ENCODE peak calls at places on chromosomes 4 and X, in six cellular contexts. One of them, this sample, is unnamed.

GRCh38 chrX:152901816-152902501 is 4.1 kb downstream of the ZNF185 start:
- DNase-seq in naive thymus-derived CD4-positive, alpha-beta T cell: no peak
- DNase-seq in ovary: no peak
- DNase-seq in mammary epithelial cell: no peak
- DNase-seq in H1: no peak
- DNase-seq in astrocyte of the cerebellum: no peak
- DNase-seq in this sample: no peak

GRCh38 chr4:26859762-26860156 is 882 bp upstream of the STIM2 start:
- DNase-seq in ovary: no peak
- DNase-seq in naive thymus-derived CD4-positive, alpha-beta T cell: no peak
- DNase-seq in astrocyte of the cerebellum: no peak
- DNase-seq in H1: no peak
- DNase-seq in mammary epithelial cell: peak
- DNase-seq in this sample: no peak

GRCh38 chr4:55757356-55758024 is 62.1 kb upstream of the EXOC1L start:
- DNase-seq in H1: no peak
- DNase-seq in mammary epithelial cell: no peak
- DNase-seq in naive thymus-derived CD4-positive, alpha-beta T cell: no peak
- DNase-seq in ovary: no peak
- DNase-seq in astrocyte of the cerebellum: no peak
- DNase-seq in this sample: no peak

GRCh38 chrX:68570598-68570997 is 71.7 kb downstream of the YIPF6 start:
- DNase-seq in ovary: no peak
- DNase-seq in H1: no peak
- DNase-seq in naive thymus-derived CD4-positive, alpha-beta T cell: no peak
- DNase-seq in astrocyte of the cerebellum: no peak
- DNase-seq in mammary epithelial cell: peak
- DNase-seq in this sample: no peak

GRCh38 chr4:77072195-77072753 is 3.5 kb downstream of the CCNI start:
- DNase-seq in mammary epithelial cell: peak
- DNase-seq in naive thymus-derived CD4-positive, alpha-beta T cell: no peak
- DNase-seq in H1: no peak
- DNase-seq in astrocyte of the cerebellum: no peak
- DNase-seq in ovary: no peak
- DNase-seq in this sample: no peak

GRCh38 chr4:16196482-16197393 is 29.5 kb downstream of the TAPT1 start:
- DNase-seq in ovary: no peak
- DNase-seq in mammary epithelial cell: peak
- DNase-seq in astrocyte of the cerebellum: peak
- DNase-seq in naive thymus-derived CD4-positive, alpha-beta T cell: peak
- DNase-seq in H1: no peak
- DNase-seq in this sample: no peak

GRCh38 chrX:48896611-48897011 is 957 bp downstream of the TIMM17B start:
- DNase-seq in astrocyte of the cerebellum: no peak
- DNase-seq in ovary: no peak
- DNase-seq in mammary epithelial cell: no peak
- DNase-seq in H1: no peak
- DNase-seq in naive thymus-derived CD4-positive, alpha-beta T cell: no peak
- DNase-seq in this sample: no peak

GRCh38 chr4:157115613-157116340 is 39.8 kb downstream of the GLRB start:
- DNase-seq in ovary: no peak
- DNase-seq in H1: no peak
- DNase-seq in astrocyte of the cerebellum: peak
- DNase-seq in mammary epithelial cell: peak
- DNase-seq in naive thymus-derived CD4-positive, alpha-beta T cell: no peak
- DNase-seq in this sample: no peak

GRCh38 chrX:152614786-152615185 is 22.9 kb upstream of the GABRQ start:
- DNase-seq in ovary: no peak
- DNase-seq in H1: no peak
- DNase-seq in mammary epithelial cell: no peak
- DNase-seq in naive thymus-derived CD4-positive, alpha-beta T cell: no peak
- DNase-seq in astrocyte of the cerebellum: no peak
- DNase-seq in this sample: no peak

GRCh38 chr4:152728343-152728742 is 48.5 kb upstream of the TMEM154 start:
- DNase-seq in ovary: no peak
- DNase-seq in astrocyte of the cerebellum: no peak
- DNase-seq in mammary epithelial cell: no peak
- DNase-seq in naive thymus-derived CD4-positive, alpha-beta T cell: no peak
- DNase-seq in H1: no peak
- DNase-seq in this sample: no peak

GRCh38 chrX:44343412-44343942 is at the start of gene EFHC2:
- DNase-seq in mammary epithelial cell: no peak
- DNase-seq in H1: no peak
- DNase-seq in naive thymus-derived CD4-positive, alpha-beta T cell: peak
- DNase-seq in ovary: peak
- DNase-seq in astrocyte of the cerebellum: no peak
- DNase-seq in this sample: no peak

GRCh38 chr4:5712517-5712916 is 1.5 kb downstream of the EVC start:
- DNase-seq in naive thymus-derived CD4-positive, alpha-beta T cell: no peak
- DNase-seq in H1: no peak
- DNase-seq in mammary epithelial cell: peak
- DNase-seq in ovary: no peak
- DNase-seq in astrocyte of the cerebellum: peak
- DNase-seq in this sample: no peak

GRCh38 chr4:7044415-7044930 is 1.3 kb downstream of the TADA2B start:
- DNase-seq in mammary epithelial cell: no peak
- DNase-seq in ovary: peak
- DNase-seq in naive thymus-derived CD4-positive, alpha-beta T cell: no peak
- DNase-seq in astrocyte of the cerebellum: no peak
- DNase-seq in H1: no peak
- DNase-seq in this sample: no peak

GRCh38 chrX:154123241-154124219 is 20.5 kb upstream of the OPN1LW start:
- DNase-seq in naive thymus-derived CD4-positive, alpha-beta T cell: peak
- DNase-seq in mammary epithelial cell: no peak
- DNase-seq in astrocyte of the cerebellum: no peak
- DNase-seq in H1: no peak
- DNase-seq in ovary: no peak
- DNase-seq in this sample: peak

GRCh38 chr4:188297873-188298272 is 158.6 kb downstream of the TRIML1 start:
- DNase-seq in ovary: no peak
- DNase-seq in astrocyte of the cerebellum: no peak
- DNase-seq in mammary epithelial cell: peak
- DNase-seq in naive thymus-derived CD4-positive, alpha-beta T cell: no peak
- DNase-seq in H1: no peak
- DNase-seq in this sample: no peak

GRCh38 chrX:130120746-130121504 is 10.6 kb upstream of the ELF4 start:
- DNase-seq in astrocyte of the cerebellum: no peak
- DNase-seq in ovary: peak
- DNase-seq in H1: no peak
- DNase-seq in mammary epithelial cell: peak
- DNase-seq in naive thymus-derived CD4-positive, alpha-beta T cell: peak
- DNase-seq in this sample: no peak

GRCh38 chrX:40010550-40011364 is 87.0 kb downstream of the BCOR start:
- DNase-seq in mammary epithelial cell: no peak
- DNase-seq in naive thymus-derived CD4-positive, alpha-beta T cell: no peak
- DNase-seq in H1: no peak
- DNase-seq in ovary: no peak
- DNase-seq in astrocyte of the cerebellum: no peak
- DNase-seq in this sample: no peak

GRCh38 chr4:10526431-10527222 is 69.4 kb upstream of the ZNF518B start:
- DNase-seq in naive thymus-derived CD4-positive, alpha-beta T cell: no peak
- DNase-seq in mammary epithelial cell: peak
- DNase-seq in astrocyte of the cerebellum: no peak
- DNase-seq in H1: no peak
- DNase-seq in ovary: no peak
- DNase-seq in this sample: no peak

GRCh38 chr4:77586953-77587383 is 18.7 kb upstream of the CXCL13 start:
- DNase-seq in ovary: no peak
- DNase-seq in mammary epithelial cell: peak
- DNase-seq in astrocyte of the cerebellum: no peak
- DNase-seq in naive thymus-derived CD4-positive, alpha-beta T cell: no peak
- DNase-seq in H1: no peak
- DNase-seq in this sample: no peak

DNA sequence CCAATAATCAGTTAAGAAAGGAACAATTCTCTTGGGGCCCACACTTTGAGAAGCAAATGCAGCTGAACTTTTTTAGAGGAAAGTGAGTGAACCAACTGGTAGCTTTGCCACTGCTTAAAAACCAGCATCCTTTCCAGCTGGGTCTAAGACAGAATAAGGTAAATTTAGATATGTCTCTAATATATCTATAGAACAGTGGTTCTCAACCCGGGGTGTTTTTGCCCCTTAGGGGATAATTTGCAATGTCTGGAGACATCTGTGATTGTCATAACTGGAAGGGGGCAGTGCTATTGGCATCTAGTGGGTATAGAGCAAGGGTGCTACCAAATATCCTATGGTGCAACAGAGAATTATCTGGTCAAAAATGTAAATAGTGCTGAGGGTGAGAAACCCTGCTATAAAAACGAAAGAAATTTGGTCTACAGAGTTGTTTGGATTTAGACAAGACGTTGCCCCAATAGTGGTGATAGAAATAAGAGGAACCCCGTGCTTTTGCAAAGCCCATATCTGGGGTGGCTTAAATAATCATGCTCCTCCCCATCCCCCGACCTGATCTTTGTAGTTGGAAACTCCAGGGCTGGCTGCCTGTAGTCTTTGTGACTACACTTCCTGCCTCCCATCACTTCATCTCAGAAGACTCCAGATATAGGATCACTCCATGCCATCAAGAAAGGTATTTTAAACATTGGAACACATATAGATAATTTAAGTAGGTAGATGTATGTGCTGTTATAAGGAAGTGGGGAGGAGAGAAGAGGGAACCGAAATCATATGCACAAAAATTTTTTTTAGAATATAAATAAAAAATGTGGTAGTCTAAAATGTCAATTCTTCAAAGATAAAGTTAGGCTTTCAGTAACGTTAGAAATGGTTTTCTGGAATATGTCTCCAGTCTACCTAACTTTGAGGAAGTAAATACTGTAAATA is at the start of gene TLR7:
- DNase-seq in ovary: no peak
- DNase-seq in H1: no peak
- DNase-seq in naive thymus-derived CD4-positive, alpha-beta T cell: no peak
- DNase-seq in mammary epithelial cell: no peak
- DNase-seq in astrocyte of the cerebellum: no peak
- DNase-seq in this sample: no peak
- H3K4me3 ChIP-seq in ovary: no peak
- H3K4me3 ChIP-seq in H1: no peak
- H3K4me3 ChIP-seq in naive thymus-derived CD4-positive, alpha-beta T cell: no peak
- H3K4me3 ChIP-seq in mammary epithelial cell: no peak
- H3K4me3 ChIP-seq in astrocyte of the cerebellum: no peak
- H3K4me3 ChIP-seq in this sample: no peak

GRCh38 chrX:38879631-38880220 is 78.5 kb downstream of the MID1IP1 start:
- DNase-seq in ovary: no peak
- DNase-seq in naive thymus-derived CD4-positive, alpha-beta T cell: peak
- DNase-seq in mammary epithelial cell: peak
- DNase-seq in astrocyte of the cerebellum: no peak
- DNase-seq in H1: no peak
- DNase-seq in this sample: peak

GRCh38 chrX:38878674-38879375 is 77.6 kb downstream of the MID1IP1 start:
- DNase-seq in astrocyte of the cerebellum: no peak
- DNase-seq in H1: no peak
- DNase-seq in naive thymus-derived CD4-positive, alpha-beta T cell: no peak
- DNase-seq in mammary epithelial cell: no peak
- DNase-seq in ovary: no peak
- DNase-seq in this sample: no peak

GRCh38 chrX:38881727-38882126 is 80.5 kb downstream of the MID1IP1 start:
- DNase-seq in mammary epithelial cell: no peak
- DNase-seq in naive thymus-derived CD4-positive, alpha-beta T cell: no peak
- DNase-seq in H1: no peak
- DNase-seq in ovary: no peak
- DNase-seq in astrocyte of the cerebellum: no peak
- DNase-seq in this sample: no peak

GRCh38 chrX:38881066-38881465 is 79.8 kb downstream of the MID1IP1 start:
- DNase-seq in H1: no peak
- DNase-seq in mammary epithelial cell: no peak
- DNase-seq in ovary: no peak
- DNase-seq in astrocyte of the cerebellum: no peak
- DNase-seq in naive thymus-derived CD4-positive, alpha-beta T cell: no peak
- DNase-seq in this sample: no peak

DNA sequence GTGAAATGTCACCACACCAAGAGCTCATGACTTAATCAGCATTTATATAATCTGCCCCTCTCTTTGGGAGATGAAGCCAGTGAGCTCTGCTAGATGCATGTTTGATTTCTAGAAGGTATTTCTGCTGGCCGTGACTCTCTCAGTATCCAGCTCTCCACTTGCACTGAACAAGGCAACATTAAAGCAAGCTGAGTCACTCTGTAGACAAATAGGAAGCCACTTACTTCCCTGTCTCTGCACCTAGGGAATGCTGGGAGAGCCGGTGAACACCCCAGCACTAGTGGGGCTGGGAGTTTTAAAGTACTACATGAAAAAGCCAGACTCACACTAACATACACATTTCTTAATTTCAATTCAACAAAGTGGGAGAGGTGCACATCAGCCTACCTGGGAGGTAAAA is 79.2 kb downstream of the MID1IP1 start:
- DNase-seq in naive thymus-derived CD4-positive, alpha-beta T cell: no peak
- DNase-seq in H1: no peak
- DNase-seq in mammary epithelial cell: no peak
- DNase-seq in astrocyte of the cerebellum: no peak
- DNase-seq in ovary: no peak
- DNase-seq in this sample: no peak
- H3K4me3 ChIP-seq in naive thymus-derived CD4-positive, alpha-beta T cell: no peak
- H3K4me3 ChIP-seq in H1: no peak
- H3K4me3 ChIP-seq in mammary epithelial cell: no peak
- H3K4me3 ChIP-seq in astrocyte of the cerebellum: no peak
- H3K4me3 ChIP-seq in ovary: no peak
- H3K4me3 ChIP-seq in this sample: no peak

DNA sequence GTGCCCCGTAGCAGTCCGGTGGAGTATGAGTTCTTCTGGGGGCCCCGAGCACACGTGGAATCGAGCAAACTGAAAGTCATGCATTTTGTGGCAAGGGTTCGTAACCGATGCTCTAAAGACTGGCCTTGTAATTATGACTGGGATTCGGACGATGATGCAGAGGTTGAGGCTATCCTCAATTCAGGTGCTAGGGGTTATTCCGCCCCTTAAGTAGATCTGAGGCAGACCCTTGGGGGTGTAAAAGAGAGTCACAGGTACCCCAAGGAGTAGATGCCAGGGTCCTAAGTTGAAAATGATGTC is 848 bp downstream of the MAGEH1 start:
- DNase-seq in naive thymus-derived CD4-positive, alpha-beta T cell: peak
- DNase-seq in ovary: no peak
- DNase-seq in mammary epithelial cell: no peak
- DNase-seq in astrocyte of the cerebellum: no peak
- DNase-seq in H1: no peak
- DNase-seq in this sample: no peak
- H3K4me3 ChIP-seq in naive thymus-derived CD4-positive, alpha-beta T cell: peak
- H3K4me3 ChIP-seq in ovary: peak
- H3K4me3 ChIP-seq in mammary epithelial cell: peak
- H3K4me3 ChIP-seq in astrocyte of the cerebellum: peak
- H3K4me3 ChIP-seq in H1: peak
- H3K4me3 ChIP-seq in this sample: no peak

GRCh38 chr4:3371581-3372001 is 70.2 kb upstream of the HGFAC start:
- DNase-seq in ovary: no peak
- DNase-seq in H1: no peak
- DNase-seq in astrocyte of the cerebellum: no peak
- DNase-seq in naive thymus-derived CD4-positive, alpha-beta T cell: no peak
- DNase-seq in mammary epithelial cell: no peak
- DNase-seq in this sample: no peak
- H3K4me3 ChIP-seq in ovary: no peak
- H3K4me3 ChIP-seq in H1: peak
- H3K4me3 ChIP-seq in astrocyte of the cerebellum: peak
- H3K4me3 ChIP-seq in naive thymus-derived CD4-positive, alpha-beta T cell: no peak
- H3K4me3 ChIP-seq in mammary epithelial cell: no peak
- H3K4me3 ChIP-seq in this sample: no peak

GRCh38 chrX:1393871-1394615 is 2.1 kb upstream of the SLC25A6 start:
- DNase-seq in H1: no peak
- DNase-seq in mammary epithelial cell: no peak
- DNase-seq in naive thymus-derived CD4-positive, alpha-beta T cell: no peak
- DNase-seq in ovary: peak
- DNase-seq in astrocyte of the cerebellum: no peak
- DNase-seq in this sample: no peak
- H3K4me3 ChIP-seq in H1: no peak
- H3K4me3 ChIP-seq in mammary epithelial cell: peak
- H3K4me3 ChIP-seq in naive thymus-derived CD4-positive, alpha-beta T cell: no peak
- H3K4me3 ChIP-seq in ovary: no peak
- H3K4me3 ChIP-seq in astrocyte of the cerebellum: no peak
- H3K4me3 ChIP-seq in this sample: no peak

This sample was measured in Jurkat, Clone E6-1.